ENCODE peak calls at places on chromosomes 6 and 20, in ten cellular contexts. U is GM12865, Q is RWPE1, M is fibroblast of mammary gland, G is body of pancreas, H is suprapubic skin, J is endodermal cell, S is right atrium auricular region, Y is GM20000, D is fibroblast of pulmonary artery. C is an unnamed sample.
A peak's percentile ranks its signal among the peaks of the same experiment; 100 is the strongest.

GRCh38 chr6:15132854-15133670 is 112.8 kb upstream of the JARID2 start:
- DNase-seq in D (peak; percentile 56), Q (peak; percentile 97), U (no peak), Y (no peak), M (peak; percentile 98), S (no peak), H (no peak), J (no peak), G (no peak), C (no peak)

GRCh38 chr20:10578607-10579006 is 95.2 kb downstream of the JAG1 start:
- DNase-seq in J (no peak), Q (peak; percentile 65), D (peak; percentile 72), U (no peak), G (no peak), H (no peak), S (no peak), M (peak; percentile 72), Y (no peak), C (no peak)

GRCh38 chr6:152457949-152458624 is 179.1 kb downstream of the SYNE1 start:
- DNase-seq in J (no peak), Q (no peak), G (no peak), D (no peak), Y (no peak), H (no peak), S (no peak), U (no peak), M (no peak), C (no peak)

GRCh38 chr6:24330137-24330732 is 27.6 kb downstream of the DCDC2 start:
- DNase-seq in H (no peak), Q (no peak), G (no peak), S (no peak), Y (no peak), M (no peak), U (peak; percentile 1), D (no peak), J (no peak), C (no peak)

GRCh38 chr6:81565071-81565470 is 187.4 kb downstream of the TENT5A start:
- DNase-seq in S (no peak), U (no peak), M (no peak), J (no peak), D (peak; percentile 23), Q (no peak), H (no peak), Y (no peak), G (no peak), C (no peak)

GRCh38 chr6:166630421-166630820 is 3.4 kb upstream of the RPS6KA2 start:
- DNase-seq in D (no peak), Y (no peak), G (no peak), J (no peak), Q (no peak), M (no peak), U (no peak), S (no peak), H (no peak), C (no peak)

GRCh38 chr6:31396422-31397152 is 6.8 kb upstream of the MICA start:
- DNase-seq in J (peak; percentile 94), G (peak; percentile 87), S (peak; percentile 87), H (peak; percentile 88), U (peak; percentile 86), D (peak; percentile 84), Y (peak; percentile 75), Q (peak; percentile 54), M (peak; percentile 79), C (no peak)

GRCh38 chr6:33578588-33579011 is 1.5 kb downstream of the BAK1 start:
- DNase-seq in G (no peak), M (no peak), Q (no peak), U (peak; percentile 73), S (no peak), J (no peak), D (no peak), Y (peak; percentile 58), H (no peak), C (no peak)

GRCh38 chr6:723540-723939 is 30.6 kb upstream of the EXOC2 start:
- DNase-seq in G (no peak), U (no peak), D (no peak), Y (no peak), Q (no peak), M (no peak), S (no peak), J (no peak), H (no peak), C (no peak)
- TF ChIP-seq CTCF in G (no peak), U (no peak), D (peak; percentile 26), Y (no peak), Q (no peak), M (peak; percentile 25), S (no peak), J (peak; percentile 54), H (no peak), C (no peak)

DNA sequence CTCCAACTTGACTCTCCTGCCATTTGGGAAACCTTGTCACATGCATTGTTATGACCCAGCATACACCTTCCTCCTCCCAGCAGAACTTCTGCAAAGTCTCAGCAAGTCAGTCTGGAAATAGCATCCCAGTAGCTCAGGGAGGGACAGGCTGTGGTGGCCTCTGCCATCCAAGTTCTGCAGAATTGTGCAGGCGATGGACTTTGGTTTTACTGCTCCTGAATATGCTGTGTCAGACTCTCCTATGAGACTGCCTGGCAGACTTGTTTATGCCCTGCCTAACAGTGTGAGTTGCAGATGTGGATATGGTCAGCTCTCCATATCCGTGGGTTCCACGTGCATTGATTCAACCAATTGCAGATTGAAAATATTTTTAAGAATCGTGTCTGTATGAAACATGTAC is 52.8 kb downstream of the SNRNP48 start:
- DNase-seq in D (no peak), G (no peak), Q (no peak), S (no peak), J (no peak), M (no peak), Y (no peak), H (no peak), U (no peak), C (no peak)
- TF ChIP-seq CTCF in D (no peak), G (no peak), Q (no peak), S (no peak), J (no peak), M (no peak), Y (no peak), H (no peak), U (no peak), C (no peak)

GRCh38 chr6:37319156-37319555 is 34.6 kb upstream of the RNF8 start:
- DNase-seq in M (no peak), U (no peak), J (peak; percentile 58), S (no peak), D (no peak), Y (no peak), H (no peak), G (no peak), Q (no peak), C (no peak)
- TF ChIP-seq CTCF in M (no peak), U (no peak), J (no peak), S (no peak), D (no peak), Y (no peak), H (no peak), G (no peak), Q (no peak), C (no peak)

DNA sequence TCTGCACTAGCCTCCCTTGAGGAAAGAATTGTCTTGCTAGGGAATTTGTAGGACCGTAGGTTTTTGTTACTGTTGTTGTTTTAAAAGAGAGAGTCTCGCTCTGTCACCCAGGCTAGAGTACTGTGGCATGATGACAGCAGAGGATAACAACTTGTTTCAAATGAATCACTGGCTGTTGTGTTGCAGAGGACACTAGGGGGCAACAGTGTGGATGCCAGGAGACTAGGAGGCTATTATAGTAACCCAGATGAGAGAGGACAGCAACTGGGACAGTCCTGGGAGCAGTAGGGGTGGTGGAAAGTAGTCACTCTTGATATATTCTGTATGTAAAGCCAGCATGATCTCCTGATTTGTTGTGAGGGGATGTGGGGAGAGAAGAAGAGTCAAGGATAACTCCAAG is 41.8 kb upstream of the LAMA4 start:
- DNase-seq in S (no peak), Q (peak; percentile 11), G (no peak), J (peak; percentile 84), M (peak; percentile 76), D (peak; percentile 59), H (no peak), Y (peak; percentile 20), U (peak; percentile 12), C (no peak)
- TF ChIP-seq CTCF in S (no peak), Q (no peak), G (no peak), J (peak; percentile 83), M (peak; percentile 74), D (peak; percentile 64), H (no peak), Y (peak; percentile 29), U (peak; percentile 25), C (no peak)

GRCh38 chr6:27694547-27694874 is 217.7 kb downstream of the OR2B2 start:
- DNase-seq in S (no peak), J (no peak), Y (no peak), G (no peak), U (no peak), M (no peak), H (no peak), D (no peak), Q (no peak), C (no peak)

DNA sequence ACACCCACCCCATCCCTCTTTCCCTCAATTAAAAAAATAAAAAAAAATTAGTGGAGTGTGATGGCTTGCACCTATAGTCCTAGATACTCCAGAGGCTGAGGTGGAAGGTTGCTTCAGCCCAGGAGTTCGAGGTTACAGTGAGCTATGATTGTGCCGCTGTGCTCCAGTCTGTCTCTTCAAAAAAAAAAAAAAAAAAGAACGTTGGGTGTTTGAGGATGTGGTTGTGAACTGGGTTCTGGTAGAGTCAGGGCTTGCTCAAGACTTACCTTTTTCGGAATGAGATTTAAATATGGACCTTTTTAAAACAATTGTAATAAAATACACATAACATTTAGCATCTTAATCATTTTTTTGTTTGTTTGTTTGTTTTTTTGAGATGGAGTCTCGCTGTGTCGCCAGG is 211.9 kb downstream of the OR2B2 start:
- DNase-seq in D (no peak), H (no peak), Y (no peak), U (no peak), G (no peak), J (no peak), M (no peak), S (no peak), Q (no peak), C (no peak)
- TF ChIP-seq CTCF in D (no peak), H (no peak), Y (no peak), U (no peak), G (no peak), J (no peak), M (no peak), S (no peak), Q (no peak), C (no peak)

GRCh38 chr6:108348655-108349349 is 53.9 kb downstream of the AFG1L start:
- DNase-seq in D (no peak), M (no peak), G (no peak), J (no peak), S (no peak), Y (peak; percentile 74), Q (no peak), U (peak; percentile 86), H (no peak), C (no peak)
- TF ChIP-seq CTCF in D (no peak), M (no peak), G (no peak), J (no peak), S (no peak), Y (no peak), Q (no peak), U (no peak), H (no peak), C (no peak)

GRCh38 chr20:35619196-35620095 is 3.8 kb downstream of the SPAG4 start:
- DNase-seq in Y (peak; percentile 78), M (peak; percentile 80), Q (peak; percentile 98), G (peak; percentile 84), S (peak; percentile 79), J (peak; percentile 98), D (peak; percentile 84), H (no peak), U (peak; percentile 88), C (no peak)
- TF ChIP-seq CTCF in Y (peak; percentile 41), M (peak; percentile 29), Q (peak; percentile 87), G (no peak), S (no peak), J (peak; percentile 85), D (peak; percentile 43), H (no peak), U (peak; percentile 71), C (peak; percentile 18)